ENCODE peak calls at places on chromosome 9, in six cellular contexts. One of them, this sample, is unnamed.

GRCh38 chr9:92501671-92502393 is 19.5 kb upstream of the ASPN start:
- DNase-seq in neuronal stem cell: no peak
- DNase-seq in H1: no peak
- DNase-seq in H9: no peak
- DNase-seq in trophoblast cell: peak
- DNase-seq in IMR-90: peak
- DNase-seq in this sample: peak

GRCh38 chr9:130186839-130187522 is 14.8 kb downstream of the NCS1 start:
- DNase-seq in H1: peak
- DNase-seq in H9: peak
- DNase-seq in trophoblast cell: peak
- DNase-seq in neuronal stem cell: no peak
- DNase-seq in IMR-90: peak
- DNase-seq in this sample: peak

GRCh38 chr9:32705059-32705458 is 69.6 kb upstream of the TAF1L start:
- DNase-seq in IMR-90: peak
- DNase-seq in neuronal stem cell: no peak
- DNase-seq in trophoblast cell: peak
- DNase-seq in H1: no peak
- DNase-seq in H9: no peak
- DNase-seq in this sample: no peak

GRCh38 chr9:133960568-133961129 is 31.5 kb downstream of the VAV2 start:
- DNase-seq in trophoblast cell: no peak
- DNase-seq in H9: no peak
- DNase-seq in neuronal stem cell: no peak
- DNase-seq in H1: no peak
- DNase-seq in IMR-90: no peak
- DNase-seq in this sample: no peak

GRCh38 chr9:89223398-89223977 is 44.9 kb upstream of the SHC3 start:
- DNase-seq in H1: no peak
- DNase-seq in H9: no peak
- DNase-seq in trophoblast cell: no peak
- DNase-seq in neuronal stem cell: no peak
- DNase-seq in IMR-90: no peak
- DNase-seq in this sample: no peak

GRCh38 chr9:78325343-78325742 is 28.4 kb downstream of the PSAT1 start:
- DNase-seq in H9: no peak
- DNase-seq in trophoblast cell: no peak
- DNase-seq in neuronal stem cell: no peak
- DNase-seq in IMR-90: peak
- DNase-seq in H1: no peak
- DNase-seq in this sample: peak

GRCh38 chr9:78143281-78144007 is 92.4 kb upstream of the CEP78 start:
- DNase-seq in H1: no peak
- DNase-seq in H9: no peak
- DNase-seq in IMR-90: no peak
- DNase-seq in trophoblast cell: no peak
- DNase-seq in neuronal stem cell: peak
- DNase-seq in this sample: no peak

GRCh38 chr9:10251490-10251889 is 361.3 kb downstream of the PTPRD start:
- DNase-seq in IMR-90: peak
- DNase-seq in neuronal stem cell: no peak
- DNase-seq in trophoblast cell: no peak
- DNase-seq in H1: no peak
- DNase-seq in H9: no peak
- DNase-seq in this sample: peak

GRCh38 chr9:37437010-37437409 is 14.5 kb downstream of the GRHPR start:
- DNase-seq in IMR-90: no peak
- DNase-seq in neuronal stem cell: no peak
- DNase-seq in trophoblast cell: no peak
- DNase-seq in H1: no peak
- DNase-seq in H9: no peak
- DNase-seq in this sample: no peak

GRCh38 chr9:136019041-136019680 is 58.0 kb upstream of the UBAC1 start:
- DNase-seq in H9: peak
- DNase-seq in IMR-90: no peak
- DNase-seq in trophoblast cell: no peak
- DNase-seq in neuronal stem cell: no peak
- DNase-seq in H1: no peak
- DNase-seq in this sample: no peak

GRCh38 chr9:17735859-17736258 is 157.0 kb downstream of the SH3GL2 start:
- DNase-seq in IMR-90: no peak
- DNase-seq in neuronal stem cell: no peak
- DNase-seq in H1: no peak
- DNase-seq in H9: no peak
- DNase-seq in trophoblast cell: no peak
- DNase-seq in this sample: no peak

GRCh38 chr9:123511326-123511974 is 155.5 kb downstream of the CRB2 start:
- DNase-seq in H1: no peak
- DNase-seq in trophoblast cell: no peak
- DNase-seq in H9: no peak
- DNase-seq in IMR-90: no peak
- DNase-seq in neuronal stem cell: no peak
- DNase-seq in this sample: no peak

GRCh38 chr9:35000535-35001284 is 11.2 kb downstream of the DNAJB5 start:
- DNase-seq in neuronal stem cell: no peak
- DNase-seq in IMR-90: peak
- DNase-seq in H1: no peak
- DNase-seq in trophoblast cell: peak
- DNase-seq in H9: peak
- DNase-seq in this sample: peak

GRCh38 chr9:673966-674526 is 167.5 kb upstream of the DMRT1 start:
- DNase-seq in IMR-90: no peak
- DNase-seq in trophoblast cell: no peak
- DNase-seq in H9: peak
- DNase-seq in neuronal stem cell: peak
- DNase-seq in H1: peak
- DNase-seq in this sample: no peak

GRCh38 chr9:102631559-102631958 is 363.6 kb upstream of the CYLC2 start:
- DNase-seq in H1: no peak
- DNase-seq in IMR-90: no peak
- DNase-seq in trophoblast cell: no peak
- DNase-seq in H9: no peak
- DNase-seq in neuronal stem cell: no peak
- DNase-seq in this sample: no peak

GRCh38 chr9:6367128-6367741 is 39.1 kb downstream of the TPD52L3 start:
- DNase-seq in H9: no peak
- DNase-seq in IMR-90: peak
- DNase-seq in trophoblast cell: no peak
- DNase-seq in H1: no peak
- DNase-seq in neuronal stem cell: no peak
- DNase-seq in this sample: no peak

GRCh38 chr9:77019010-77019809 is at the start of gene FOXB2:
- DNase-seq in IMR-90: no peak
- DNase-seq in trophoblast cell: no peak
- DNase-seq in H9: peak
- DNase-seq in neuronal stem cell: peak
- DNase-seq in H1: no peak
- DNase-seq in this sample: no peak

GRCh38 chr9:27369591-27369990 is 72.6 kb upstream of the EQTN start:
- DNase-seq in H1: no peak
- DNase-seq in IMR-90: no peak
- DNase-seq in neuronal stem cell: no peak
- DNase-seq in H9: peak
- DNase-seq in trophoblast cell: no peak
- DNase-seq in this sample: no peak

GRCh38 chr9:23563497-23563896 is 262.5 kb downstream of the ELAVL2 start:
- DNase-seq in H9: no peak
- DNase-seq in H1: no peak
- DNase-seq in neuronal stem cell: no peak
- DNase-seq in IMR-90: no peak
- DNase-seq in trophoblast cell: no peak
- DNase-seq in this sample: peak

GRCh38 chr9:93988056-93988455 is 32.9 kb upstream of the BARX1 start:
- DNase-seq in H9: no peak
- DNase-seq in neuronal stem cell: no peak
- DNase-seq in trophoblast cell: no peak
- DNase-seq in H1: no peak
- DNase-seq in IMR-90: no peak
- DNase-seq in this sample: no peak

GRCh38 chr9:76607730-76608475 is 148.9 kb downstream of the GCNT1 start:
- DNase-seq in IMR-90: no peak
- DNase-seq in neuronal stem cell: no peak
- DNase-seq in H9: no peak
- DNase-seq in H1: no peak
- DNase-seq in trophoblast cell: no peak
- DNase-seq in this sample: no peak

GRCh38 chr9:117002686-117003085 is 315.6 kb downstream of the TRIM32 start:
- DNase-seq in neuronal stem cell: no peak
- DNase-seq in H1: no peak
- DNase-seq in IMR-90: no peak
- DNase-seq in trophoblast cell: no peak
- DNase-seq in H9: no peak
- DNase-seq in this sample: no peak

GRCh38 chr9:18710089-18710488 is 236.1 kb downstream of the ADAMTSL1 start:
- DNase-seq in IMR-90: peak
- DNase-seq in neuronal stem cell: no peak
- DNase-seq in trophoblast cell: no peak
- DNase-seq in H1: no peak
- DNase-seq in H9: no peak
- DNase-seq in this sample: no peak

GRCh38 chr9:112049834-112050516 is 125.1 kb downstream of the SUSD1 start:
- DNase-seq in IMR-90: no peak
- DNase-seq in neuronal stem cell: no peak
- DNase-seq in trophoblast cell: no peak
- DNase-seq in H1: no peak
- DNase-seq in H9: no peak
- DNase-seq in this sample: no peak

GRCh38 chr9:69981686-69982450 is 61.8 kb upstream of the MAMDC2 start:
- DNase-seq in H1: no peak
- DNase-seq in neuronal stem cell: no peak
- DNase-seq in H9: no peak
- DNase-seq in trophoblast cell: peak
- DNase-seq in IMR-90: peak
- DNase-seq in this sample: peak

DNA sequence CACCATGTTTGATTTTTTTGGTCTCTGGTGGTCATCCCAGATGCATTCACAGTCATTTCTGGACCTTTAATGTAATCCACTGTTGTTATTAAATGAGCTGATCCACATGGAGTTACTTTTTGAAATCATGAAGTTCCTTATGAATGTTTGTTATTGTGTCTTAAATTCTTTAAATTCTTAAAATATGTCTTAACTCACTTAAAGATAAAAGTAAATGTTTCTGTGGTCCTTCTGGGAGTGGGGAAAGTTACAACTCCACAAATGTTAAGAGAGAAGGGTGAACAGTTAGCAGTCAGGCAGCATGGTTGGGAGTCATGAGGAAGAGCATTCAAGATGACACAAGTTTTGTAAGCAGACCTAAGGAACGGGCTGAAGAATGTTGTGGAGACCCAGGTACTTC is 17.0 kb downstream of the SLC1A1 start:
- DNase-seq in IMR-90: peak
- DNase-seq in H1: no peak
- DNase-seq in trophoblast cell: no peak
- DNase-seq in H9: no peak
- DNase-seq in neuronal stem cell: no peak
- DNase-seq in this sample: peak
- H2BK5ac ChIP-seq in IMR-90: peak
- H2BK5ac ChIP-seq in H1: no peak
- H2BK5ac ChIP-seq in trophoblast cell: no peak
- H2BK5ac ChIP-seq in H9: no peak
- H2BK5ac ChIP-seq in neuronal stem cell: no peak
- H2BK5ac ChIP-seq in this sample: no peak

DNA sequence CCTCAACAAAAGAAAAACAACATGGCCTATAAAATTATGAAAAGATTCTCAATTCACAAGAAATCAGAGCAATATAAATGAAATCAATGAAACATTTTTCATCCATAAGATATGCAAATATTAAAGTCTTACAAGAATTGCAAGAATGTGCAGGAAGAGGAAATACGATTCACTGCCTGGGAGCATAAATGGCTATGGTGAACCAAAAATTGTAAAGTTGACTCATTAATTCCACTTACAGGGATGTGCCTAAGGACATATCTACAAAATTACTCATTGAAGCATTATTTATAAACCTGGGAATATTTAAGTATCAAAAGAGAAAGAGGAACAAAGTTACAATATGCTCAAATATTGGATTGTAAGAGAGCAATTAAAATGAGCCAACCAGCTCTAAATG is 6.9 kb upstream of the NIPSNAP3A start:
- DNase-seq in neuronal stem cell: no peak
- DNase-seq in IMR-90: peak
- DNase-seq in H9: no peak
- DNase-seq in trophoblast cell: no peak
- DNase-seq in H1: no peak
- DNase-seq in this sample: no peak
- H2AFZ ChIP-seq in neuronal stem cell: no peak
- H2AFZ ChIP-seq in IMR-90: no peak
- H2AFZ ChIP-seq in H9: no peak
- H2AFZ ChIP-seq in trophoblast cell: no peak
- H2AFZ ChIP-seq in H1: no peak
- H2AFZ ChIP-seq in this sample: no peak

GRCh38 chr9:132670816-132671371 is 630 bp downstream of the GTF3C4 start:
- DNase-seq in IMR-90: peak
- DNase-seq in neuronal stem cell: peak
- DNase-seq in H1: no peak
- DNase-seq in trophoblast cell: no peak
- DNase-seq in H9: peak
- DNase-seq in this sample: peak
- H2BK5ac ChIP-seq in IMR-90: peak
- H2BK5ac ChIP-seq in neuronal stem cell: peak
- H2BK5ac ChIP-seq in H1: peak
- H2BK5ac ChIP-seq in trophoblast cell: peak
- H2BK5ac ChIP-seq in H9: no peak
- H2BK5ac ChIP-seq in this sample: no peak

GRCh38 chr9:104107799-104108198 is 13.7 kb downstream of the SMC2 start:
- DNase-seq in H9: no peak
- DNase-seq in IMR-90: no peak
- DNase-seq in neuronal stem cell: no peak
- DNase-seq in trophoblast cell: no peak
- DNase-seq in H1: no peak
- DNase-seq in this sample: no peak
- H2AFZ ChIP-seq in H9: no peak
- H2AFZ ChIP-seq in IMR-90: no peak
- H2AFZ ChIP-seq in neuronal stem cell: no peak
- H2AFZ ChIP-seq in trophoblast cell: no peak
- H2AFZ ChIP-seq in H1: no peak
- H2AFZ ChIP-seq in this sample: no peak

GRCh38 chr9:95316274-95316673 is 1.2 kb downstream of the FANCC start:
- DNase-seq in neuronal stem cell: no peak
- DNase-seq in H9: no peak
- DNase-seq in trophoblast cell: no peak
- DNase-seq in H1: no peak
- DNase-seq in IMR-90: no peak
- DNase-seq in this sample: no peak

GRCh38 chr9:95316794-95317118 is 753 bp downstream of the FANCC start:
- DNase-seq in neuronal stem cell: peak
- DNase-seq in H1: peak
- DNase-seq in IMR-90: peak
- DNase-seq in trophoblast cell: no peak
- DNase-seq in H9: peak
- DNase-seq in this sample: peak

GRCh38 chr9:95317893-95318211 is 343 bp upstream of the FANCC start:
- DNase-seq in neuronal stem cell: no peak
- DNase-seq in H1: no peak
- DNase-seq in trophoblast cell: no peak
- DNase-seq in H9: no peak
- DNase-seq in IMR-90: no peak
- DNase-seq in this sample: no peak

GRCh38 chr9:95315108-95315746 is 2.3 kb downstream of the FANCC start:
- DNase-seq in H9: no peak
- DNase-seq in IMR-90: no peak
- DNase-seq in neuronal stem cell: no peak
- DNase-seq in trophoblast cell: no peak
- DNase-seq in H1: no peak
- DNase-seq in this sample: no peak

GRCh38 chr9:95317119-95317892 is at the start of gene FANCC:
- DNase-seq in trophoblast cell: peak
- DNase-seq in IMR-90: peak
- DNase-seq in H1: peak
- DNase-seq in neuronal stem cell: peak
- DNase-seq in H9: peak
- DNase-seq in this sample: peak
- H2BK5ac ChIP-seq in trophoblast cell: peak
- H2BK5ac ChIP-seq in IMR-90: peak
- H2BK5ac ChIP-seq in H1: peak
- H2BK5ac ChIP-seq in neuronal stem cell: peak
- H2BK5ac ChIP-seq in H9: no peak
- H2BK5ac ChIP-seq in this sample: peak